ENCODE peak calls at places on chromosome 10, in nine cellular contexts. N is colonic mucosa, Z is HL-60, G is endothelial cell, K is AG09319, A is RWPE1, U is cardiac fibroblast, D is glutamatergic neuron, C is epithelial cell of esophagus. V is an unnamed sample.

GRCh38 chr10:91923371-91924211 is at the start of gene BTAF1:
- DNase-seq in Z (peak; percentile 82), K (peak; percentile 81), G (peak; percentile 76), N (peak; percentile 94), D (peak; percentile 91), C (peak; percentile 95), A (peak; percentile 86), U (peak; percentile 95), V (peak; percentile 90)

GRCh38 chr10:123093489-123093888 is 42.3 kb upstream of the HMX3 start:
- DNase-seq in D (no peak), K (no peak), C (no peak), Z (no peak), U (no peak), N (no peak), A (no peak), G (no peak), V (no peak)

GRCh38 chr10:75788394-75789205 is 357.2 kb downstream of the LRMDA start:
- DNase-seq in C (peak; percentile 26), N (peak; percentile 35), G (no peak), A (no peak), U (peak; percentile 43), K (no peak), Z (no peak), D (no peak), V (no peak)

GRCh38 chr10:46074547-46074946 is 28.5 kb upstream of the MSMB start:
- DNase-seq in U (no peak), G (no peak), C (no peak), A (no peak), N (no peak), Z (no peak), D (no peak), K (no peak), V (no peak)

GRCh38 chr10:26857991-26858706 is 2.6 kb downstream of the ABI1 start:
- DNase-seq in G (no peak), Z (no peak), C (peak; percentile 53), N (no peak), A (no peak), K (no peak), U (peak; percentile 59), D (no peak), V (no peak)

GRCh38 chr10:69449841-69450240 is 1.4 kb upstream of the TSPAN15 start:
- DNase-seq in D (peak; percentile 62), N (peak; percentile 86), U (peak; percentile 50), G (peak; percentile 66), A (no peak), K (no peak), Z (no peak), C (peak; percentile 71), V (no peak)

GRCh38 chr10:79435271-79436065 is 10.0 kb downstream of the ZCCHC24 start:
- DNase-seq in D (no peak), A (no peak), Z (no peak), N (no peak), C (no peak), G (no peak), U (no peak), K (no peak), V (no peak)

GRCh38 chr10:15200626-15201025 is 32.1 kb upstream of the NMT2 start:
- DNase-seq in K (no peak), N (no peak), D (no peak), G (no peak), A (peak; percentile 87), Z (no peak), U (peak; percentile 89), C (peak; percentile 78), V (no peak)

GRCh38 chr10:117609095-117609821 is 66.7 kb downstream of the EMX2 start:
- DNase-seq in Z (no peak), C (peak; percentile 80), U (peak; percentile 62), N (no peak), K (peak; percentile 22), D (no peak), A (peak; percentile 80), G (no peak), V (no peak)

GRCh38 chr10:43594944-43595589 is 11.2 kb upstream of the ZNF485 start:
- DNase-seq in K (no peak), Z (no peak), G (no peak), U (peak; percentile 63), N (no peak), D (no peak), C (peak; percentile 4), A (no peak), V (no peak)

DNA sequence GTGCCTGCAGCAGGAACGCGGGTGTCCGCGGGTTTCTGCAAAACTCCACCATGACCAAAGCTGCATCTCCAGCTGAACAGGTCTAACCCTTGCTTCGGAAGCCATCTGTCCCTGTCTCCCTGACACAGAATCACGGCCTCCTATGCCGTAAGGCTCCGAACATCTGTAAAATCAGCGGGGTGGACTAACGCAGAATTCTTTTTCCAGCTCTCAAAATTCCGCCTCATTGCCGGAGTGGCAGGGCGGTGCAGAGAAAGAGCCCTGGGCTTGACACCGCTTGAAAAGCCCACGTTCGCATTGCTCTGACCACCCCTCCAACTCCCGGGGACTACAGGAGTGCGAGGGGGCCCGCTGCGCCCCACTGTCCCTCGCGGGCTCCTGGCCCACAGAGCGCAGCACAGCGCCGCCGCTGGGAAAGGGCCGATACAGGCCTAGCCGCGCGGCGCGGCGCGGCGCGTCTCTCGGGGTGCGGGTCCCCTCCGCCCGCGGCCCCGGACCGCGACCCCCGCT is 409 bp downstream of the DNMBP start:
- DNase-seq in D (peak; percentile 23), Z (peak; percentile 6), G (peak; percentile 9), C (peak; percentile 57), N (peak; percentile 70), U (peak; percentile 39), A (peak; percentile 55), K (no peak), V (no peak)
- TF ChIP-seq CTCF in D (no peak), Z (peak; percentile 18), G (no peak), C (peak; percentile 44), N (peak; percentile 18), U (peak; percentile 47), A (no peak), K (peak; percentile 44), V (peak; percentile 26)

GRCh38 chr10:4183761-4184261 is 398.8 kb upstream of the KLF6 start:
- DNase-seq in G (no peak), D (no peak), A (no peak), N (no peak), C (no peak), U (peak; percentile 72), K (peak; percentile 77), Z (no peak), V (no peak)
- TF ChIP-seq CTCF in G (no peak), D (no peak), A (no peak), N (no peak), C (no peak), U (no peak), K (peak; percentile 24), Z (no peak), V (no peak)

GRCh38 chr10:93062499-93063216 is 2.1 kb downstream of the CYP26C1 start:
- DNase-seq in K (no peak), Z (peak; percentile 69), C (peak; percentile 67), G (peak; percentile 67), A (no peak), D (peak; percentile 69), N (peak; percentile 33), U (peak; percentile 53), V (no peak)
- TF ChIP-seq CTCF in K (peak; percentile 29), Z (peak; percentile 31), C (peak; percentile 24), G (peak; percentile 90), A (peak; percentile 39), D (peak; percentile 90), N (peak; percentile 58), U (peak; percentile 23), V (peak; percentile 75)

GRCh38 chr10:73819025-73819424 is 7.6 kb upstream of the NDST2 start:
- DNase-seq in Z (no peak), D (no peak), K (no peak), U (no peak), G (no peak), N (no peak), C (no peak), A (no peak), V (no peak)

GRCh38 chr10:73817826-73818225 is 6.4 kb upstream of the NDST2 start:
- DNase-seq in N (no peak), A (no peak), K (no peak), Z (no peak), C (no peak), G (no peak), D (no peak), U (no peak), V (no peak)

GRCh38 chr10:73816917-73817729 is 5.7 kb upstream of the NDST2 start:
- DNase-seq in A (no peak), U (peak; percentile 36), G (no peak), D (no peak), C (no peak), Z (peak; percentile 20), K (no peak), N (no peak), V (no peak)

GRCh38 chr10:73818402-73818801 is 7.0 kb upstream of the NDST2 start:
- DNase-seq in U (no peak), C (no peak), Z (no peak), N (no peak), A (no peak), G (no peak), D (no peak), K (no peak), V (no peak)

DNA sequence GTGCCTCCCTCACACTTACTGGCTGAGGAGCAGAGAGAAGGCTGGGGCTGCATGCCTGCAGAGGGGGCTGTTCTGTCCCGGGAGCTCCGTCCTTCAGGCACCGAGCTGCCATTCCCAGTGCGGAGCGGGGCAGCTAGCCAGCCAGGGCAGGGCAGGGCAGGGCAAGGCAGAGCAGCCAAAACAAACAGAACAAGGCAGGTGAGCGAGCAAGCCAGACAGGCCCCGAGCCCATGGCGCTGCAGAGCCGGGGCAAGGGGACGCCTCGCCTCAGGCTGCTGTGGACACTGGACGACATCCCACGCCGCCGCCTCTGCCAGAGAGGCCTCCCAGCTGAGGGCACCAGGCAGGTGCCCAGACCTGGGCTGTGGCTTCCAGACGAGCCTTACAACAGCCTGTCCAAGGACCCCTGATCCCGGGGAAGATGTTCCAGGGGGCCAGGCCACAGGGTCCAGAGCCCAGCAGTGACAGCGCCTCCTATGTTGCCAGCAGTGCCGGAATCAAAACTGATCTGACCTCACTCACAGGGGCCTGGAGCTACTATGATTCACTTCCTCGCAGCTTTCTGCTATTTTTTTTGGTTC is 8.2 kb upstream of the NDST2 start:
- DNase-seq in U (peak; percentile 52), N (peak; percentile 87), Z (no peak), A (peak; percentile 72), K (no peak), D (peak; percentile 55), C (peak; percentile 43), G (no peak), V (no peak)
- TF ChIP-seq CTCF in U (peak; percentile 10), N (no peak), Z (no peak), A (peak; percentile 33), K (no peak), D (no peak), C (peak; percentile 5), G (no peak), V (no peak)

DNA sequence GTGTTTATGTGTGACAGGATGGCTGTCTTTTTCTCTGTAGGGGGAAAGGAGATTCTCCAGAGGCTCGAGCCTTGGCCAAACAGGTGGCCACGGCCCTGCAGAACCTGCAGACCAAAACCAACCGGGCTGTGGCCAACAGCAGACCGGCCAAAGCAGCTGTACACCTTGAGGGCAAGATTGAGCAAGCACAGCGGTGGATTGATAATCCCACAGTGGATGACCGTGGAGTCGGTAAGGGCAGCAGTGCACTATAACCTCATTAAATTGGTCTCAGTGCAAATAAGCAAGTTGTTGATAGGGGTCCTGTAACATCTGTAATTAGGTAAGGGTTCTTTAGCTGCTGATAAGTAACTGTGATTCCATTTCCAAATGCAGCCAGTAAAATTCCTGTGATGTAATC is 56.4 kb downstream of the AP3M1 start:
- DNase-seq in K (no peak), G (no peak), N (no peak), D (no peak), C (no peak), U (no peak), Z (no peak), A (no peak), V (no peak)
- TF ChIP-seq CTCF in K (no peak), G (no peak), N (no peak), D (no peak), C (no peak), U (no peak), Z (no peak), A (no peak), V (no peak)

GRCh38 chr10:49296382-49296781 is 2.6 kb upstream of the C10orf71 start:
- DNase-seq in A (no peak), N (no peak), Z (no peak), U (no peak), D (no peak), G (no peak), C (no peak), K (no peak), V (no peak)
- TF ChIP-seq CTCF in A (no peak), N (no peak), Z (no peak), U (no peak), D (no peak), G (no peak), C (no peak), K (no peak), V (no peak)

V was measured in type B pancreatic cell.